ENCODE peak calls at places on chromosomes 12 and 14, in nine cellular contexts. One of them, this sample, is unnamed.
A peak's percentile ranks its signal among the peaks of the same experiment; 100 is the strongest.

GRCh38 chr12:15186593-15186992 is 34.6 kb downstream of the RERG start:
- DNase-seq in tibial artery: no peak
- DNase-seq in PC-3: no peak
- DNase-seq in endodermal cell: no peak
- DNase-seq in cardiac fibroblast: no peak
- DNase-seq in left ventricle myocardium inferior: no peak
- DNase-seq in fibroblast of the aortic adventitia: no peak
- DNase-seq in thyroid gland: no peak
- DNase-seq in lung: no peak
- DNase-seq in this sample: no peak

GRCh38 chr14:31336646-31337045 is 83.7 kb downstream of the HEATR5A start:
- DNase-seq in thyroid gland: no peak
- DNase-seq in endodermal cell: no peak
- DNase-seq in lung: no peak
- DNase-seq in tibial artery: no peak
- DNase-seq in left ventricle myocardium inferior: no peak
- DNase-seq in fibroblast of the aortic adventitia: peak; percentile 10
- DNase-seq in cardiac fibroblast: peak; percentile 66
- DNase-seq in PC-3: peak; percentile 95
- DNase-seq in this sample: no peak

GRCh38 chr12:90959538-90960139 is 4.7 kb upstream of the CCER1 start:
- DNase-seq in tibial artery: no peak
- DNase-seq in cardiac fibroblast: peak; percentile 76
- DNase-seq in left ventricle myocardium inferior: no peak
- DNase-seq in thyroid gland: no peak
- DNase-seq in PC-3: peak; percentile 77
- DNase-seq in endodermal cell: no peak
- DNase-seq in lung: no peak
- DNase-seq in fibroblast of the aortic adventitia: peak; percentile 75
- DNase-seq in this sample: no peak

GRCh38 chr12:53302903-53303302 is 3.4 kb downstream of the MYG1 start:
- DNase-seq in tibial artery: no peak
- DNase-seq in fibroblast of the aortic adventitia: no peak
- DNase-seq in endodermal cell: no peak
- DNase-seq in thyroid gland: no peak
- DNase-seq in left ventricle myocardium inferior: no peak
- DNase-seq in cardiac fibroblast: no peak
- DNase-seq in lung: no peak
- DNase-seq in PC-3: no peak
- DNase-seq in this sample: no peak

GRCh38 chr12:52125499-52125900 is 46.0 kb downstream of the SMIM41 start:
- DNase-seq in endodermal cell: peak; percentile 87
- DNase-seq in thyroid gland: peak; percentile 82
- DNase-seq in left ventricle myocardium inferior: no peak
- DNase-seq in cardiac fibroblast: no peak
- DNase-seq in tibial artery: peak; percentile 31
- DNase-seq in PC-3: no peak
- DNase-seq in fibroblast of the aortic adventitia: no peak
- DNase-seq in lung: no peak
- DNase-seq in this sample: no peak

GRCh38 chr12:90390947-90391346 is 564.0 kb downstream of the CCER1 start:
- DNase-seq in thyroid gland: no peak
- DNase-seq in PC-3: peak; percentile 40
- DNase-seq in fibroblast of the aortic adventitia: peak; percentile 34
- DNase-seq in left ventricle myocardium inferior: no peak
- DNase-seq in cardiac fibroblast: peak; percentile 1
- DNase-seq in lung: no peak
- DNase-seq in endodermal cell: no peak
- DNase-seq in tibial artery: no peak
- DNase-seq in this sample: no peak

GRCh38 chr14:38578278-38578681 is 322.4 kb upstream of the CLEC14A start:
- DNase-seq in PC-3: no peak
- DNase-seq in endodermal cell: peak; percentile 44
- DNase-seq in lung: no peak
- DNase-seq in tibial artery: no peak
- DNase-seq in cardiac fibroblast: peak; percentile 9
- DNase-seq in left ventricle myocardium inferior: no peak
- DNase-seq in fibroblast of the aortic adventitia: peak; percentile 0
- DNase-seq in thyroid gland: no peak
- DNase-seq in this sample: no peak

GRCh38 chr12:712172-712863 is 40.1 kb upstream of the WNK1 start:
- DNase-seq in endodermal cell: no peak
- DNase-seq in tibial artery: no peak
- DNase-seq in thyroid gland: no peak
- DNase-seq in lung: no peak
- DNase-seq in PC-3: no peak
- DNase-seq in left ventricle myocardium inferior: no peak
- DNase-seq in cardiac fibroblast: peak; percentile 19
- DNase-seq in fibroblast of the aortic adventitia: peak; percentile 20
- DNase-seq in this sample: no peak

GRCh38 chr14:31059152-31059924 is 33.2 kb upstream of the STRN3 start:
- DNase-seq in left ventricle myocardium inferior: peak; percentile 49
- DNase-seq in PC-3: peak; percentile 33
- DNase-seq in endodermal cell: peak; percentile 84
- DNase-seq in fibroblast of the aortic adventitia: peak; percentile 93
- DNase-seq in cardiac fibroblast: peak; percentile 91
- DNase-seq in thyroid gland: no peak
- DNase-seq in tibial artery: no peak
- DNase-seq in lung: peak; percentile 34
- DNase-seq in this sample: peak; percentile 58

GRCh38 chr14:39097159-39097558 is 5.9 kb downstream of the SEC23A start:
- DNase-seq in PC-3: no peak
- DNase-seq in left ventricle myocardium inferior: no peak
- DNase-seq in tibial artery: no peak
- DNase-seq in fibroblast of the aortic adventitia: peak; percentile 18
- DNase-seq in endodermal cell: no peak
- DNase-seq in cardiac fibroblast: peak; percentile 52
- DNase-seq in thyroid gland: no peak
- DNase-seq in lung: no peak
- DNase-seq in this sample: no peak

GRCh38 chr12:79194595-79194994 is 330.0 kb downstream of the SYT1 start:
- DNase-seq in fibroblast of the aortic adventitia: no peak
- DNase-seq in lung: no peak
- DNase-seq in tibial artery: no peak
- DNase-seq in left ventricle myocardium inferior: no peak
- DNase-seq in PC-3: peak; percentile 67
- DNase-seq in endodermal cell: no peak
- DNase-seq in thyroid gland: no peak
- DNase-seq in cardiac fibroblast: no peak
- DNase-seq in this sample: no peak

GRCh38 chr14:100285021-100285912 is 21.0 kb downstream of the SLC25A29 start:
- DNase-seq in fibroblast of the aortic adventitia: peak; percentile 42
- DNase-seq in left ventricle myocardium inferior: peak; percentile 68
- DNase-seq in PC-3: peak; percentile 73
- DNase-seq in tibial artery: peak; percentile 80
- DNase-seq in lung: peak; percentile 68
- DNase-seq in cardiac fibroblast: peak; percentile 66
- DNase-seq in thyroid gland: peak; percentile 62
- DNase-seq in endodermal cell: peak; percentile 91
- DNase-seq in this sample: peak; percentile 52

GRCh38 chr12:25937096-25937495 is 21.4 kb upstream of the RASSF8 start:
- DNase-seq in thyroid gland: no peak
- DNase-seq in endodermal cell: no peak
- DNase-seq in lung: no peak
- DNase-seq in left ventricle myocardium inferior: no peak
- DNase-seq in cardiac fibroblast: no peak
- DNase-seq in tibial artery: no peak
- DNase-seq in PC-3: peak; percentile 25
- DNase-seq in fibroblast of the aortic adventitia: no peak
- DNase-seq in this sample: no peak

GRCh38 chr12:109706398-109706746 is 7.3 kb upstream of the FAM222A start:
- DNase-seq in thyroid gland: no peak
- DNase-seq in left ventricle myocardium inferior: no peak
- DNase-seq in fibroblast of the aortic adventitia: no peak
- DNase-seq in endodermal cell: no peak
- DNase-seq in lung: no peak
- DNase-seq in tibial artery: no peak
- DNase-seq in cardiac fibroblast: no peak
- DNase-seq in PC-3: no peak
- DNase-seq in this sample: no peak

GRCh38 chr14:72201645-72202044 is 269.4 kb downstream of the RGS6 start:
- DNase-seq in thyroid gland: no peak
- DNase-seq in cardiac fibroblast: no peak
- DNase-seq in tibial artery: no peak
- DNase-seq in fibroblast of the aortic adventitia: no peak
- DNase-seq in lung: no peak
- DNase-seq in left ventricle myocardium inferior: no peak
- DNase-seq in PC-3: no peak
- DNase-seq in endodermal cell: no peak
- DNase-seq in this sample: no peak

GRCh38 chr12:127594351-127594970 is 672.5 kb upstream of the TMEM132C start:
- DNase-seq in left ventricle myocardium inferior: no peak
- DNase-seq in PC-3: no peak
- DNase-seq in lung: no peak
- DNase-seq in endodermal cell: peak; percentile 90
- DNase-seq in thyroid gland: no peak
- DNase-seq in cardiac fibroblast: no peak
- DNase-seq in tibial artery: no peak
- DNase-seq in fibroblast of the aortic adventitia: no peak
- DNase-seq in this sample: no peak

GRCh38 chr12:90515199-90516175 is 439.5 kb downstream of the CCER1 start:
- DNase-seq in left ventricle myocardium inferior: no peak
- DNase-seq in fibroblast of the aortic adventitia: peak; percentile 50
- DNase-seq in PC-3: peak; percentile 55
- DNase-seq in tibial artery: no peak
- DNase-seq in endodermal cell: no peak
- DNase-seq in thyroid gland: no peak
- DNase-seq in lung: no peak
- DNase-seq in cardiac fibroblast: peak; percentile 8
- DNase-seq in this sample: no peak

GRCh38 chr12:122368361-122369073 is 54.0 kb downstream of the CLIP1 start:
- DNase-seq in thyroid gland: peak; percentile 30
- DNase-seq in fibroblast of the aortic adventitia: peak; percentile 47
- DNase-seq in PC-3: peak; percentile 35
- DNase-seq in cardiac fibroblast: peak; percentile 55
- DNase-seq in tibial artery: no peak
- DNase-seq in lung: no peak
- DNase-seq in left ventricle myocardium inferior: no peak
- DNase-seq in endodermal cell: peak; percentile 46
- DNase-seq in this sample: no peak

GRCh38 chr14:77303417-77304156 is 17.1 kb downstream of the POMT2 start:
- DNase-seq in endodermal cell: no peak
- DNase-seq in lung: peak; percentile 43
- DNase-seq in left ventricle myocardium inferior: no peak
- DNase-seq in cardiac fibroblast: peak; percentile 84
- DNase-seq in tibial artery: no peak
- DNase-seq in thyroid gland: no peak
- DNase-seq in PC-3: peak; percentile 100
- DNase-seq in fibroblast of the aortic adventitia: peak; percentile 86
- DNase-seq in this sample: no peak

GRCh38 chr12:19461986-19462385 is 22.7 kb downstream of the AEBP2 start:
- DNase-seq in lung: no peak
- DNase-seq in tibial artery: no peak
- DNase-seq in cardiac fibroblast: peak; percentile 17
- DNase-seq in left ventricle myocardium inferior: no peak
- DNase-seq in fibroblast of the aortic adventitia: peak; percentile 28
- DNase-seq in PC-3: no peak
- DNase-seq in endodermal cell: no peak
- DNase-seq in thyroid gland: no peak
- DNase-seq in this sample: no peak

GRCh38 chr12:87670448-87670847 is 358.8 kb downstream of the C12orf50 start:
- DNase-seq in tibial artery: no peak
- DNase-seq in thyroid gland: no peak
- DNase-seq in lung: no peak
- DNase-seq in endodermal cell: peak; percentile 65
- DNase-seq in PC-3: no peak
- DNase-seq in cardiac fibroblast: no peak
- DNase-seq in fibroblast of the aortic adventitia: no peak
- DNase-seq in left ventricle myocardium inferior: no peak
- DNase-seq in this sample: no peak

GRCh38 chr12:30047499-30048262 is 263.9 kb upstream of the TMTC1 start:
- DNase-seq in left ventricle myocardium inferior: no peak
- DNase-seq in PC-3: peak; percentile 63
- DNase-seq in fibroblast of the aortic adventitia: peak; percentile 73
- DNase-seq in endodermal cell: no peak
- DNase-seq in lung: no peak
- DNase-seq in tibial artery: no peak
- DNase-seq in thyroid gland: no peak
- DNase-seq in cardiac fibroblast: peak; percentile 45
- DNase-seq in this sample: no peak

GRCh38 chr12:8860165-8860961 is 37.9 kb downstream of the A2ML1 start:
- DNase-seq in endodermal cell: peak; percentile 90
- DNase-seq in tibial artery: peak; percentile 66
- DNase-seq in cardiac fibroblast: peak; percentile 67
- DNase-seq in thyroid gland: peak; percentile 51
- DNase-seq in left ventricle myocardium inferior: peak; percentile 29
- DNase-seq in lung: no peak
- DNase-seq in fibroblast of the aortic adventitia: peak; percentile 72
- DNase-seq in PC-3: peak; percentile 36
- DNase-seq in this sample: peak; percentile 22
- TF ChIP-seq CTCF in endodermal cell: peak; percentile 99
- TF ChIP-seq CTCF in tibial artery: peak; percentile 61
- TF ChIP-seq CTCF in cardiac fibroblast: peak; percentile 72
- TF ChIP-seq CTCF in thyroid gland: no peak
- TF ChIP-seq CTCF in left ventricle myocardium inferior: peak; percentile 80
- TF ChIP-seq CTCF in lung: peak; percentile 47
- TF ChIP-seq CTCF in fibroblast of the aortic adventitia: peak; percentile 76
- TF ChIP-seq CTCF in PC-3: peak; percentile 59
- TF ChIP-seq CTCF in this sample: peak; percentile 58

GRCh38 chr14:75198291-75198933 is 22.0 kb upstream of the TMED10 start:
- DNase-seq in fibroblast of the aortic adventitia: peak; percentile 53
- DNase-seq in left ventricle myocardium inferior: peak; percentile 56
- DNase-seq in thyroid gland: peak; percentile 45
- DNase-seq in tibial artery: peak; percentile 77
- DNase-seq in lung: no peak
- DNase-seq in PC-3: no peak
- DNase-seq in endodermal cell: no peak
- DNase-seq in cardiac fibroblast: peak; percentile 65
- DNase-seq in this sample: no peak
- H3K4me3 ChIP-seq in fibroblast of the aortic adventitia: no peak overlapping the region
- H3K4me3 ChIP-seq in left ventricle myocardium inferior: no peak overlapping the region
- H3K4me3 ChIP-seq in thyroid gland: no peak overlapping the region
- H3K4me3 ChIP-seq in tibial artery: no peak overlapping the region
- H3K4me3 ChIP-seq in lung: no peak overlapping the region
- H3K4me3 ChIP-seq in PC-3: no peak overlapping the region
- H3K4me3 ChIP-seq in endodermal cell: no peak overlapping the region
- H3K4me3 ChIP-seq in cardiac fibroblast: no peak overlapping the region
- H3K4me3 ChIP-seq in this sample: no peak overlapping the region

DNA sequence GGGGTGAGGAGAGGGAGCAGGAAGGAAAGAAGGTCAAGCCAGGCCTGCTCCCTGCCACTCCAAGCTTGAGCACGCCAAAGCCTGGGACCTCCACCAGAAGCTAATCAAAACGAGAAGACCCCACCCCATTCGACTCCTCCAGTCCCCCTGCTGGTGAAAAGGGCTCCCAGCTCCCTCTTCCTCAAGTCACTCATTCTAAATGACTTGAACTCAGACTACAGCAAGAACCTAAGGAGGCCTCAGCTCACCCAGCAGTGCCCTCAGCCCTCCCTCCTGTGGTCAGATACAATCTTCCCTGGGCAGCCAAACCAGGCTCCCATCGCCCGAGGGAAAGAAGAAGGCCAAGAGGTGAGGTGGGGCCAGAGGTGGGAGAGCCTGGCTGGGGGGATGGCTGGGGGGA is 17.4 kb downstream of the HDAC7 start:
- DNase-seq in fibroblast of the aortic adventitia: no peak
- DNase-seq in tibial artery: no peak
- DNase-seq in left ventricle myocardium inferior: no peak
- DNase-seq in PC-3: no peak
- DNase-seq in thyroid gland: no peak
- DNase-seq in lung: no peak
- DNase-seq in endodermal cell: peak; percentile 83
- DNase-seq in cardiac fibroblast: peak; percentile 36
- DNase-seq in this sample: no peak
- TF ChIP-seq CTCF in fibroblast of the aortic adventitia: peak; percentile 51
- TF ChIP-seq CTCF in tibial artery: no peak
- TF ChIP-seq CTCF in left ventricle myocardium inferior: peak; percentile 22
- TF ChIP-seq CTCF in PC-3: peak; percentile 37
- TF ChIP-seq CTCF in thyroid gland: peak; percentile 12
- TF ChIP-seq CTCF in lung: no peak
- TF ChIP-seq CTCF in endodermal cell: peak; percentile 73
- TF ChIP-seq CTCF in cardiac fibroblast: peak; percentile 30
- TF ChIP-seq CTCF in this sample: no peak

GRCh38 chr14:37466003-37466622 is 128.9 kb downstream of the FOXA1 start:
- DNase-seq in left ventricle myocardium inferior: no peak
- DNase-seq in thyroid gland: no peak
- DNase-seq in lung: no peak
- DNase-seq in fibroblast of the aortic adventitia: no peak
- DNase-seq in endodermal cell: no peak
- DNase-seq in tibial artery: no peak
- DNase-seq in cardiac fibroblast: no peak
- DNase-seq in PC-3: no peak
- DNase-seq in this sample: no peak
- H3K4me3 ChIP-seq in left ventricle myocardium inferior: no peak overlapping the region
- H3K4me3 ChIP-seq in thyroid gland: no peak overlapping the region
- H3K4me3 ChIP-seq in lung: no peak overlapping the region
- H3K4me3 ChIP-seq in fibroblast of the aortic adventitia: no peak overlapping the region
- H3K4me3 ChIP-seq in endodermal cell: peak overlapping the region; percentile 58
- H3K4me3 ChIP-seq in tibial artery: no peak overlapping the region
- H3K4me3 ChIP-seq in cardiac fibroblast: no peak overlapping the region
- H3K4me3 ChIP-seq in PC-3: no peak overlapping the region
- H3K4me3 ChIP-seq in this sample: no peak overlapping the region